ENCODE peak calls at places on chromosomes 16 and 17, in four cellular contexts. One of them, this sample, is unnamed.

GRCh38 chr17:58060596-58061191 is 22.5 kb upstream of the DYNLL2 start:
- DNase-seq in mammary epithelial cell: no peak
- DNase-seq in WERI-Rb-1: no peak
- DNase-seq in uterus: peak; percentile 56
- DNase-seq in this sample: no peak

GRCh38 chr17:32123782-32124181 is 18.5 kb upstream of the RHOT1 start:
- DNase-seq in WERI-Rb-1: no peak
- DNase-seq in uterus: peak; percentile 29
- DNase-seq in mammary epithelial cell: no peak
- DNase-seq in this sample: no peak

GRCh38 chr17:14058051-14058450 is 11.3 kb upstream of the COX10 start:
- DNase-seq in WERI-Rb-1: no peak
- DNase-seq in uterus: no peak
- DNase-seq in mammary epithelial cell: no peak
- DNase-seq in this sample: no peak

GRCh38 chr17:37261286-37261685 is 114.5 kb upstream of the C17orf78 start:
- DNase-seq in mammary epithelial cell: peak; percentile 43
- DNase-seq in uterus: no peak
- DNase-seq in WERI-Rb-1: no peak
- DNase-seq in this sample: no peak

GRCh38 chr16:77273-77806 is 685 bp upstream of the MPG start:
- DNase-seq in mammary epithelial cell: no peak
- DNase-seq in WERI-Rb-1: peak; percentile 59
- DNase-seq in uterus: peak; percentile 54
- DNase-seq in this sample: peak; percentile 93

GRCh38 chr16:4640572-4641305 is 16.1 kb downstream of the MGRN1 start:
- DNase-seq in uterus: no peak
- DNase-seq in WERI-Rb-1: no peak
- DNase-seq in mammary epithelial cell: no peak
- DNase-seq in this sample: no peak

GRCh38 chr17:40340880-40341807 is 23.4 kb downstream of the GJD3 start:
- DNase-seq in WERI-Rb-1: peak; percentile 96
- DNase-seq in uterus: peak; percentile 89
- DNase-seq in mammary epithelial cell: peak; percentile 52
- DNase-seq in this sample: peak; percentile 96

GRCh38 chr16:87705780-87706277 is 60.0 kb downstream of the KLHDC4 start:
- DNase-seq in uterus: no peak
- DNase-seq in WERI-Rb-1: peak; percentile 15
- DNase-seq in mammary epithelial cell: no peak
- DNase-seq in this sample: peak; percentile 72

GRCh38 chr16:57048095-57048494 is 44.3 kb upstream of the CPNE2 start:
- DNase-seq in WERI-Rb-1: no peak
- DNase-seq in uterus: no peak
- DNase-seq in mammary epithelial cell: no peak
- DNase-seq in this sample: no peak

GRCh38 chr17:45104907-45105624 is 27.2 kb downstream of the PLCD3 start:
- DNase-seq in WERI-Rb-1: no peak
- DNase-seq in uterus: no peak
- DNase-seq in mammary epithelial cell: no peak
- DNase-seq in this sample: peak; percentile 59

GRCh38 chr16:73057369-73058210 is 9.7 kb upstream of the ZFHX3 start:
- DNase-seq in mammary epithelial cell: peak; percentile 18
- DNase-seq in uterus: no peak
- DNase-seq in WERI-Rb-1: no peak
- DNase-seq in this sample: peak; percentile 83

GRCh38 chr17:73639926-73640325 is 4.3 kb downstream of the SDK2 start:
- DNase-seq in mammary epithelial cell: no peak
- DNase-seq in WERI-Rb-1: peak; percentile 6
- DNase-seq in uterus: no peak
- DNase-seq in this sample: no peak

GRCh38 chr17:70070297-70071027 is 4.6 kb upstream of the KCNJ16 start:
- DNase-seq in uterus: no peak
- DNase-seq in WERI-Rb-1: no peak
- DNase-seq in mammary epithelial cell: no peak
- DNase-seq in this sample: no peak

GRCh38 chr17:71115669-71115972 is 946.3 kb downstream of the KCNJ2 start:
- DNase-seq in WERI-Rb-1: no peak
- DNase-seq in mammary epithelial cell: no peak
- DNase-seq in uterus: no peak
- DNase-seq in this sample: no peak

GRCh38 chr17:2615882-2616281 is 22.4 kb downstream of the PAFAH1B1 start:
- DNase-seq in uterus: no peak
- DNase-seq in mammary epithelial cell: no peak
- DNase-seq in WERI-Rb-1: no peak
- DNase-seq in this sample: no peak

GRCh38 chr16:10009691-10010090 is 172.5 kb downstream of the GRIN2A start:
- DNase-seq in uterus: no peak
- DNase-seq in WERI-Rb-1: no peak
- DNase-seq in mammary epithelial cell: no peak
- DNase-seq in this sample: no peak

GRCh38 chr17:18217412-18218015 is 7.9 kb upstream of the LLGL1 start:
- DNase-seq in WERI-Rb-1: peak; percentile 74
- DNase-seq in mammary epithelial cell: peak; percentile 34
- DNase-seq in uterus: peak; percentile 71
- DNase-seq in this sample: peak; percentile 92

GRCh38 chr17:35519442-35519841 is 18.0 kb downstream of the SLFN12L start:
- DNase-seq in mammary epithelial cell: peak; percentile 19
- DNase-seq in WERI-Rb-1: no peak
- DNase-seq in uterus: no peak
- DNase-seq in this sample: no peak

DNA sequence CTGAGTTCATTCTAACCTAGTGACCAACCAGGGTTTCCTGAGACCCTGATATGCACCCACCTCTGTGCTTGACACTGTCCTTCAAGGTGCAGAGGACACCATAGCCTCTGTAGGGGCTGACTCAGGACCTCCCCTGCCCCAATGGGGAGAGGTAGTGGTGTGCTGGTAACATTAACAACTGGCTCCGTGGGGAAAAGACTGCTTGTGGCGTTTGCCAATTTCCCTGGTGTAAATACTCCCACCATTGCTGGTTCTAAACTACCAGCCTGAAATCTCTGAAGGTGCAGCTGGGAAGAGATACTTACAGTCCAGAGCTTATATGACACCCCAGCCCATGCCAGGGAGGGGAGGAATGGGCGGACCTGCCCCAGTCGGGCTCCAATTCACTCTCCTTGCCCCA is 54.9 kb downstream of the ENGASE start:
- DNase-seq in uterus: no peak
- DNase-seq in WERI-Rb-1: no peak
- DNase-seq in mammary epithelial cell: no peak
- DNase-seq in this sample: no peak
- H3K27me3 ChIP-seq in uterus: no peaks in the 10 kb centered on the region
- H3K27me3 ChIP-seq in WERI-Rb-1: no peaks in the 10 kb centered on the region
- H3K27me3 ChIP-seq in mammary epithelial cell: peaks cover 20% of the 10 kb centered on the region
- H3K27me3 ChIP-seq in this sample: no peaks in the 10 kb centered on the region

GRCh38 chr16:8627456-8627855 is 6.0 kb downstream of the METTL22 start:
- DNase-seq in mammary epithelial cell: no peak
- DNase-seq in WERI-Rb-1: no peak
- DNase-seq in uterus: no peak
- DNase-seq in this sample: no peak
- H3K36me3 ChIP-seq in mammary epithelial cell: peaks cover 9% of the 10 kb centered on the region
- H3K36me3 ChIP-seq in WERI-Rb-1: peaks cover 67% of the 10 kb centered on the region
- H3K36me3 ChIP-seq in uterus: no peaks in the 10 kb centered on the region
- H3K36me3 ChIP-seq in this sample: peaks cover 60% of the 10 kb centered on the region

GRCh38 chr16:79602615-79603014 is 2.1 kb upstream of the MAF start:
- DNase-seq in WERI-Rb-1: no peak
- DNase-seq in mammary epithelial cell: no peak
- DNase-seq in uterus: no peak
- DNase-seq in this sample: no peak
- H3K4me3 ChIP-seq in WERI-Rb-1: no peak overlapping the region
- H3K4me3 ChIP-seq in mammary epithelial cell: no peak overlapping the region
- H3K4me3 ChIP-seq in uterus: peak overlapping the region; percentile 82
- H3K4me3 ChIP-seq in this sample: no peak overlapping the region

DNA sequence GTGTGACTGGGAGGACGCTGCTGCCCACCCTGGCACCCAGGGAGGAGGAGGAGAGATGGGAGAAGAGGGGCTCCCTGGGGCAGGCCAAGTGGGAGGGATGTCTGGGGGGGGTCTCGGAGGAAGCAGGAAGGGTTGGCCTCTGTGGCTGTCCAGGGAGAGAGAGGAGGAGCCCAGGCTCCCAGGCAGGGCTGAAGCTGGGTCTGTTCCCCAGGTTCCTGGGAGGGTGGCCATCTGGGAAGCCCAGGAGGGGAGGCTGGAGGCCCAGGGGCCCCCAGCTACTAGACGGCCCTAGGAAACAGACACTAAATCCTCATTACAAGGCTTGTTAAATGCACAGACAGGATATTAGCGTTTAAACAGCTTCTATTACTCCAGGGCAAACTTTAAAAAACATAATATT is 139.8 kb downstream of the ENGASE start:
- DNase-seq in uterus: no peak
- DNase-seq in mammary epithelial cell: no peak
- DNase-seq in WERI-Rb-1: peak; percentile 77
- DNase-seq in this sample: peak; percentile 66
- H3K27me3 ChIP-seq in uterus: no peaks in the 10 kb centered on the region
- H3K27me3 ChIP-seq in mammary epithelial cell: peaks cover 19% of the 10 kb centered on the region
- H3K27me3 ChIP-seq in WERI-Rb-1: no peaks in the 10 kb centered on the region
- H3K27me3 ChIP-seq in this sample: peaks cover under 1% of the 10 kb centered on the region